ENCODE peak calls at places on chromosomes 2 and 18, in seven cellular contexts. L, D, Z, V, C, J and M are unnamed samples.

GRCh38 chr2:215815960-215816359 is 197.4 kb downstream of the MREG start:
- DNase-seq in L (no peak), D (no peak), Z (no peak), V (no peak), C (no peak), J (no peak), M (no peak)

GRCh38 chr18:58803978-58804377 is 60.7 kb upstream of the ZNF532 start:
- DNase-seq in L (no peak), D (no peak), Z (no peak), V (no peak), C (peak), J (no peak), M (no peak)

GRCh38 chr18:51537487-51537886 is 340.0 kb upstream of the MEX3C start:
- DNase-seq in L (peak), D (peak), Z (no peak), V (no peak), C (peak), J (no peak), M (no peak)

GRCh38 chr2:120820885-120821279 is 85.2 kb downstream of the GLI2 start:
- DNase-seq in L (no peak), D (peak), Z (no peak), V (no peak), C (no peak), J (no peak), M (peak)

GRCh38 chr18:61019902-61020301 is 313.3 kb upstream of the CDH20 start:
- DNase-seq in L (no peak), D (no peak), Z (no peak), V (no peak), C (no peak), J (no peak), M (no peak)

GRCh38 chr2:191243154-191243553 is 2.0 kb upstream of the MYO1B start:
- DNase-seq in L (no peak), D (peak), Z (no peak), V (no peak), C (no peak), J (no peak), M (no peak)

GRCh38 chr2:5285891-5286290 is 406.3 kb upstream of the SOX11 start:
- DNase-seq in L (no peak), D (no peak), Z (no peak), V (no peak), C (no peak), J (no peak), M (no peak)

GRCh38 chr2:221961561-221961960 is 337.2 kb downstream of the PAX3 start:
- DNase-seq in L (no peak), D (no peak), Z (no peak), V (no peak), C (no peak), J (no peak), M (no peak)

GRCh38 chr2:60839126-60839813 is 42.1 kb upstream of the REL start:
- DNase-seq in L (no peak), D (peak), Z (no peak), V (no peak), C (no peak), J (no peak), M (no peak)

GRCh38 chr2:191631754-191632153 is 46.2 kb upstream of the NABP1 start:
- DNase-seq in L (no peak), D (no peak), Z (peak), V (peak), C (peak), J (peak), M (peak)

GRCh38 chr18:12934454-12935071 is 13.2 kb upstream of the SEH1L start:
- DNase-seq in L (peak), D (peak), Z (peak), V (peak), C (peak), J (peak), M (peak)

GRCh38 chr2:162403884-162404283 is 60.0 kb downstream of the GCA start:
- DNase-seq in L (no peak), D (no peak), Z (no peak), V (no peak), C (no peak), J (no peak), M (peak)

GRCh38 chr2:224646242-224646846 is 61.2 kb upstream of the CUL3 start:
- DNase-seq in L (peak), D (peak), Z (no peak), V (no peak), C (peak), J (no peak), M (no peak)

GRCh38 chr2:184598313-184599053 is at the start of gene ZNF804A:
- DNase-seq in L (no peak), D (peak), Z (peak), V (no peak), C (no peak), J (peak), M (peak)

GRCh38 chr2:184597996-184598312 is 375 bp upstream of the ZNF804A start:
- DNase-seq in L (no peak), D (no peak), Z (no peak), V (no peak), C (no peak), J (no peak), M (no peak)

GRCh38 chr2:184599054-184599874 is 935 bp downstream of the ZNF804A start:
- DNase-seq in L (no peak), D (no peak), Z (no peak), V (no peak), C (no peak), J (no peak), M (peak)

GRCh38 chr2:184597571-184597980 is 753 bp upstream of the ZNF804A start:
- DNase-seq in L (no peak), D (peak), Z (peak), V (no peak), C (no peak), J (peak), M (peak)

GRCh38 chr2:184596819-184597411 is 1.4 kb upstream of the ZNF804A start:
- DNase-seq in L (no peak), D (no peak), Z (no peak), V (no peak), C (no peak), J (no peak), M (peak)
- H3K4me3 ChIP-seq in L (no peak), D (no peak), Z (peak), V (peak), C (peak), J (peak), M (peak)

DNA sequence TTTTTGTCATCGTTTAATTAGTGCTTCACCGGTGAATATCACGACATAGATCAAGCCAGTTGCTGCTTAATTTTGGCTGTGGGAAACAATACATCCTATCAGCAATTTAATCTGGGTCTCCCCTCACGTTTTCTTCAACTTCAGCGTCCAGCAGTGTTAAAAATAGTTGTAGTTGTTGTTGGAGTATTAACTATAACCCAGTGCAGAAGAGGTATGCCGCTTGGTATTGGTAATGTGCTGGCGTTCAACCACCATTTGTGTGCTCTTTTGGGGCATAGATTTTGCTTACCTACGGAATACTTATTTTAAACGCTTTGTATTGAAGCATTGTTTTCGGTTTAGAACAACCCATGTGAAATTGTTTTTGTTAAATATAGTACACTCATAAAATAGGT is 776 bp downstream of the ACVR2A start:
- DNase-seq in L (no peak), D (no peak), Z (no peak), V (no peak), C (no peak), J (no peak), M (no peak)
- H3K4me3 ChIP-seq in L (peak), D (peak), Z (peak), V (peak), C (peak), J (peak), M (peak)

GRCh38 chr2:101995019-101995418 is 3.3 kb downstream of the IL1R2 start:
- DNase-seq in L (no peak), D (no peak), Z (no peak), V (no peak), C (no peak), J (no peak), M (no peak)
- H3K4me3 ChIP-seq in L (no peak), D (no peak), Z (no peak), V (no peak), C (no peak), J (no peak), M (no peak)

DNA sequence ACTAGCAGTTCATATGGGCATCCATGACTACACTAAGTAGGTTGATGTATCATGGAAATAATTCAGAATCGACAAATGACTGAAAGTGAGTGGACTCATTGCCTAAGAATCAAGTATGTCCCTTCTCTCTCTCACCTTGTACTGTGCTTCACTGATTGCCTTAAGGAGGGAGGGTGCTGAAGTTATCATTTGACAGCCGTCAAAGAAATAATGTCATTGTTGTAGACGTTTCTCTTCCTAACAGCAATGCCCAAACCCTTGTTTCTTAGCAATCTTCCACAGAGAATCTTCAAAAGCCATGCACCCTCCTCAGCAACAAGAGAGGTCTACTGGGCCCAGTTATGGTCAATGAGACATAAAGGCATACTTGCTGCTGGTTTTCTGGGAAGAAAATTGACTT is 785.0 kb downstream of the SUCLG1 start:
- DNase-seq in L (no peak), D (no peak), Z (no peak), V (no peak), C (no peak), J (no peak), M (no peak)
- H3K4me3 ChIP-seq in L (no peak), D (no peak), Z (no peak), V (no peak), C (no peak), J (no peak), M (no peak)

GRCh38 chr18:48161911-48162698 is 231.6 kb upstream of the SMAD2 start:
- DNase-seq in L (no peak), D (no peak), Z (no peak), V (no peak), C (peak), J (no peak), M (no peak)

GRCh38 chr18:48158721-48159120 is 228.3 kb upstream of the SMAD2 start:
- DNase-seq in L (no peak), D (no peak), Z (no peak), V (no peak), C (no peak), J (no peak), M (no peak)

GRCh38 chr18:48161201-48161910 is 230.9 kb upstream of the SMAD2 start:
- DNase-seq in L (no peak), D (peak), Z (peak), V (peak), C (peak), J (peak), M (peak)

GRCh38 chr18:48159816-48160215 is 229.4 kb upstream of the SMAD2 start:
- DNase-seq in L (no peak), D (no peak), Z (no peak), V (no peak), C (no peak), J (no peak), M (no peak)

GRCh38 chr18:48160622-48161021 is 230.2 kb upstream of the SMAD2 start:
- DNase-seq in L (no peak), D (no peak), Z (no peak), V (no peak), C (no peak), J (no peak), M (no peak)
- H3K4me3 ChIP-seq in L (no peak), D (no peak), Z (peak), V (peak), C (peak), J (peak), M (no peak)

GRCh38 chr18:63317982-63318881 is 1.3 kb downstream of the BCL2 start:
- DNase-seq in L (no peak), D (peak), Z (peak), V (peak), C (no peak), J (peak), M (no peak)
- H3K4me3 ChIP-seq in L (peak), D (peak), Z (peak), V (peak), C (peak), J (peak), M (peak)